ENCODE peak calls at places on chromosomes 4 and X, in seven cellular contexts. X, P, L, D, F, Z and G are unnamed samples.

GRCh38 chr4:133355636-133356035 is 206.5 kb downstream of the PCDH10 start:
- DNase-seq in L (no peak), Z (no peak), X (no peak), P (no peak), F (no peak), D (peak; percentile 51), G (no peak)

GRCh38 chr4:67152976-67153375 is 392.3 kb downstream of the CENPC start:
- DNase-seq in F (no peak), L (no peak), P (no peak), Z (no peak), D (no peak), X (no peak), G (no peak)

GRCh38 chr4:121168446-121168845 is 4.3 kb upstream of the TNIP3 start:
- DNase-seq in F (no peak), D (no peak), P (no peak), X (no peak), Z (no peak), L (no peak), G (no peak)

GRCh38 chrX:134727363-134727762 is 69.1 kb upstream of the PLAC1 start:
- DNase-seq in L (no peak), P (no peak), X (no peak), Z (no peak), D (no peak), F (no peak), G (no peak)

GRCh38 chr4:1768367-1769034 is 24.6 kb upstream of the FGFR3 start:
- DNase-seq in Z (no peak), X (peak; percentile 88), P (peak; percentile 76), L (no peak), F (no peak), D (peak; percentile 73), G (no peak)

GRCh38 chr4:95263391-95263790 is 285.4 kb downstream of the UNC5C start:
- DNase-seq in X (no peak), P (no peak), F (no peak), D (no peak), L (no peak), Z (no peak), G (no peak)

GRCh38 chr4:95018845-95019244 is 261.1 kb downstream of the BMPR1B start:
- DNase-seq in Z (no peak), F (no peak), X (no peak), L (no peak), D (no peak), P (no peak), G (no peak)

GRCh38 chr4:60314367-60314766 is 885.8 kb upstream of the ADGRL3 start:
- DNase-seq in P (no peak), Z (no peak), L (no peak), X (no peak), D (no peak), F (no peak), G (no peak)

GRCh38 chr4:120977435-120977997 is 55.0 kb upstream of the PRDM5 start:
- DNase-seq in F (no peak), P (no peak), X (no peak), L (peak; percentile 72), Z (no peak), D (peak; percentile 54), G (no peak)

GRCh38 chrX:42530027-42530426 is 247.9 kb downstream of the PPP1R2C start:
- DNase-seq in Z (no peak), P (no peak), L (no peak), F (no peak), D (peak; percentile 38), X (no peak), G (no peak)

GRCh38 chrX:70998402-70999027 is 67.6 kb upstream of the SLC7A3 start:
- DNase-seq in Z (peak; percentile 1), L (peak; percentile 41), F (no peak), X (no peak), D (peak; percentile 58), P (no peak), G (no peak)

GRCh38 chr4:8534129-8534528 is 46.1 kb upstream of the GPR78 start:
- DNase-seq in Z (no peak), D (peak; percentile 89), P (peak; percentile 46), L (no peak), X (no peak), F (no peak), G (no peak)

GRCh38 chr4:335515-335914 is 2.1 kb upstream of the ZNF141 start:
- DNase-seq in F (no peak), Z (no peak), D (no peak), P (no peak), X (no peak), L (no peak), G (no peak)

GRCh38 chr4:86596802-86597201 is 2.7 kb downstream of the PTPN13 start:
- DNase-seq in Z (no peak), P (no peak), L (no peak), D (peak; percentile 8), F (no peak), X (no peak), G (no peak)

GRCh38 chr4:828641-829271 is 2.8 kb upstream of the CPLX1 start:
- DNase-seq in D (no peak), P (peak; percentile 86), F (no peak), Z (no peak), L (no peak), X (peak; percentile 62), G (no peak)

GRCh38 chr4:164428561-164428960 is 325.4 kb upstream of the SMIM31 start:
- DNase-seq in D (no peak), P (no peak), Z (no peak), X (no peak), L (no peak), F (no peak), G (no peak)

GRCh38 chr4:139265654-139266053 is 14.4 kb downstream of the MGARP start:
- DNase-seq in L (no peak), X (no peak), Z (no peak), F (no peak), D (no peak), P (no peak), G (no peak)

GRCh38 chr4:40579983-40580382 is 49.7 kb downstream of the RBM47 start:
- DNase-seq in L (no peak), P (no peak), D (no peak), F (no peak), Z (no peak), X (no peak), G (no peak)

GRCh38 chrX:77742788-77743476 is 43.1 kb downstream of the ATRX start:
- DNase-seq in D (no peak), X (no peak), Z (no peak), P (no peak), L (no peak), F (no peak), G (no peak)

GRCh38 chrX:18701621-18702361 is 5.7 kb upstream of the PPEF1 start:
- DNase-seq in F (no peak), D (no peak), P (peak; percentile 42), L (no peak), X (peak; percentile 62), Z (no peak), G (no peak)

GRCh38 chr4:111048316-111048715 is 425.4 kb upstream of the PITX2 start:
- DNase-seq in L (no peak), P (no peak), D (no peak), X (no peak), F (no peak), Z (no peak), G (no peak)

GRCh38 chrX:44227981-44228380 is 115.5 kb downstream of the EFHC2 start:
- DNase-seq in D (peak; percentile 23), X (no peak), Z (no peak), F (no peak), L (no peak), P (no peak), G (no peak)
- TF ChIP-seq CTCF in D (no peak), X (no peak), Z (no peak), F (no peak), L (no peak), P (no peak), G (no peak)

GRCh38 chr4:122643257-122643656 is 22.4 kb upstream of the IL21 start:
- DNase-seq in Z (no peak), L (no peak), X (no peak), P (no peak), F (no peak), D (no peak), G (no peak)
- TF ChIP-seq CTCF in Z (no peak), L (no peak), X (no peak), P (no peak), F (no peak), D (no peak), G (no peak)

GRCh38 chr4:185738038-185738552 is 73.9 kb downstream of the SORBS2 start:
- DNase-seq in L (no peak), F (no peak), P (no peak), X (no peak), D (no peak), Z (no peak), G (no peak)

GRCh38 chr4:185734930-185735329 is 77.1 kb downstream of the SORBS2 start:
- DNase-seq in D (no peak), F (no peak), Z (no peak), P (no peak), X (no peak), L (no peak), G (no peak)

GRCh38 chr4:185734214-185734613 is 77.8 kb downstream of the SORBS2 start:
- DNase-seq in D (no peak), X (no peak), F (no peak), P (no peak), Z (no peak), L (no peak), G (no peak)

GRCh38 chr4:185737489-185738037 is 74.4 kb downstream of the SORBS2 start:
- DNase-seq in D (no peak), P (no peak), X (no peak), Z (no peak), F (no peak), L (no peak), G (no peak)

DNA sequence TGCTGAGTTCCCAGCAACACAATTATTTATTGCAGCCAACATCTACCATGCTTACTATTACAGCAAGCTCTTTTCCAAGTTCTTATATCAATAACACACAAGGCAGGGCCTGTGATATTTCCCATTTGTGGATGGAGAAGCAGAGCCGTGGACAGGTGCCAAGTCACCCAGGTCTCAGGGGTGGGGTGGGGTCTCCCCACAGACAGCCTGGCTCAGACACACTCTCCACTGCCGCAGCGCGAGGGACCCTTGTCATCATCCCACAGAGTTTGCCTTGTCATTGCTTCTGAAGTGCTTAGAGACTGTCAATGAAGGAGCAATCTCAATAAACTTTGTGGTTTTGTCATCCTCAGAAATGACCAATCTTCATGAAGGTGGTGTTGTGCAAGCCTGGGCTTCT is 76.1 kb downstream of the SORBS2 start:
- DNase-seq in D (no peak), P (peak; percentile 51), L (no peak), X (no peak), F (no peak), Z (no peak), G (no peak)
- TF ChIP-seq CTCF in D (no peak), P (no peak), L (no peak), X (no peak), F (no peak), Z (no peak), G (no peak)

DNA sequence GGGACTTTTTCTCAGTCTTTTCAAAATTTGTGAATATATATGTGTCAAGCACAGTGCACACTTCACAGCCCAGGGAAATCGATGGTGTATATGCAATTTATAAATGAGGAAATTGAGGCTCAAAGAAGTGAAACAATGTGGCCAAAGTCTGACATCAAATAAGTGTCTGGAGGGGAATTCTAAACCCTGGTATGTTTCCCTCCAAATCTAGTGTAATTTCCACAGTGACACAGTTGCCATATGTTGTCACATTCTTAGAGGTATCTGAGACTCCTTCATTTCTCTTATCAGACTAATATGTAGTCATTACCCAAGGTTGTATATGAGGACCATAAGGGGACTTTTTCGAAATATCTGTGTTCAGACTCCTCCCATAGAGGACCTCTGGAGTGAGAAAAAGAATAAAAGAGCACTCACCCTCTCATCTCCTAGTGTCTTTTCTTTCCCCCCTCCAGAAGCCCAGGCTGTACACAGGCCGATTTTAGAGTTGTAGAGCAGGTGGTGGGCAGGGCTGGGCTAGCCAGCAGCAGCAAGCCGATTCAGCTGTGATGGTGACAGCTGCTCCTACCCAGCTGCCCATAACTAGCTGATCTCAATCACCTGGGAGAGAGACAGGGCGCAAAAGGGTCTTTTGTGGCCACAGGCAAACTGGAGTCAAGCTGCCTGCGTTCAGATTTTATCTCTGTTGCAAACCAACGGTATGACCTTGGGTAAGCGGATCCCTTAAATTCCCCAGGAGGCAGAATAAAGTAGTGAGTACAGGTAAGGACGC is 55.1 kb downstream of the CLCN5 start:
- DNase-seq in L (no peak), Z (no peak), X (no peak), P (no peak), F (no peak), D (no peak), G (no peak)
- TF ChIP-seq CTCF in L (no peak), Z (no peak), X (no peak), P (no peak), F (no peak), D (no peak), G (no peak)